ENCODE peak calls at places on chromosomes 1 and 21, in eight cellular contexts. W, A, B, V, H, O, G and E are unnamed samples.

GRCh38 chr1:96969656-96970163 is 248.1 kb downstream of the PTBP2 start:
- DNase-seq in W (no peak), A (no peak), B (peak), V (no peak), H (no peak), O (no peak), G (no peak), E (no peak)

GRCh38 chr21:43637530-43637929 is 21.8 kb downstream of the HSF2BP start:
- DNase-seq in W (no peak), A (no peak), B (no peak), V (no peak), H (no peak), O (no peak), G (no peak), E (no peak)

GRCh38 chr21:36385233-36385908 is at the start of gene CHAF1B:
- DNase-seq in W (peak), A (peak), B (peak), V (peak), H (peak), O (peak), G (peak), E (peak)

GRCh38 chr1:82485591-82486369 is 685.0 kb downstream of the ADGRL2 start:
- DNase-seq in W (no peak), A (peak), B (no peak), V (no peak), H (no peak), O (no peak), G (no peak), E (no peak)

GRCh38 chr21:42624095-42624830 is 29.2 kb upstream of the PDE9A start:
- DNase-seq in W (no peak), A (no peak), B (no peak), V (peak), H (no peak), O (no peak), G (no peak), E (no peak)

GRCh38 chr1:78015148-78015547 is 10.4 kb downstream of the DNAJB4 start:
- DNase-seq in W (no peak), A (no peak), B (no peak), V (no peak), H (no peak), O (no peak), G (no peak), E (no peak)

GRCh38 chr1:206557636-206558473 is 50.5 kb downstream of the RASSF5 start:
- DNase-seq in W (no peak), A (no peak), B (peak), V (no peak), H (peak), O (peak), G (no peak), E (peak)

GRCh38 chr1:202959276-202959620 is 1.1 kb upstream of the ADIPOR1 start:
- DNase-seq in W (no peak), A (peak), B (no peak), V (peak), H (peak), O (no peak), G (peak), E (no peak)

GRCh38 chr1:212979340-212980122 is 29.2 kb downstream of the VASH2 start:
- DNase-seq in W (no peak), A (no peak), B (no peak), V (no peak), H (no peak), O (no peak), G (no peak), E (no peak)

GRCh38 chr1:214028999-214029406 is 41.2 kb downstream of the PROX1 start:
- DNase-seq in W (no peak), A (no peak), B (no peak), V (no peak), H (no peak), O (no peak), G (no peak), E (no peak)

GRCh38 chr1:24526940-24527542 is 24.4 kb downstream of the RCAN3 start:
- DNase-seq in W (peak), A (peak), B (peak), V (no peak), H (peak), O (peak), G (peak), E (peak)

GRCh38 chr1:26701266-26701994 is 5.6 kb downstream of the ARID1A start:
- DNase-seq in W (no peak), A (no peak), B (no peak), V (no peak), H (no peak), O (no peak), G (no peak), E (no peak)

GRCh38 chr1:31739281-31739853 is 24.8 kb downstream of the ADGRB2 start:
- DNase-seq in W (no peak), A (peak), B (no peak), V (peak), H (peak), O (no peak), G (no peak), E (no peak)

GRCh38 chr1:226686440-226687436 is 52.3 kb downstream of the ITPKB start:
- DNase-seq in W (no peak), A (no peak), B (peak), V (no peak), H (peak), O (no peak), G (no peak), E (no peak)

GRCh38 chr1:113895961-113896360 is 8.6 kb upstream of the BCL2L15 start:
- DNase-seq in W (no peak), A (no peak), B (no peak), V (no peak), H (no peak), O (no peak), G (no peak), E (no peak)

GRCh38 chr1:23931481-23931880 is 18.3 kb upstream of the CNR2 start:
- DNase-seq in W (no peak), A (peak), B (no peak), V (no peak), H (peak), O (no peak), G (no peak), E (no peak)

GRCh38 chr1:230301820-230302219 is 124.3 kb downstream of the PGBD5 start:
- DNase-seq in W (no peak), A (no peak), B (no peak), V (no peak), H (no peak), O (no peak), G (no peak), E (no peak)

GRCh38 chr1:47679301-47679751 is 241.5 kb downstream of the FOXD2 start:
- DNase-seq in W (no peak), A (peak), B (no peak), V (no peak), H (peak), O (no peak), G (no peak), E (no peak)

GRCh38 chr1:13554798-13555197 is 28.8 kb upstream of the PDPN start:
- DNase-seq in W (no peak), A (no peak), B (no peak), V (no peak), H (no peak), O (no peak), G (no peak), E (no peak)

GRCh38 chr21:42437786-42438185 is 34.1 kb downstream of the UBASH3A start:
- DNase-seq in W (no peak), A (no peak), B (peak), V (no peak), H (no peak), O (no peak), G (no peak), E (no peak)

GRCh38 chr1:221521686-221522085 is 220.2 kb downstream of the DUSP10 start:
- DNase-seq in W (no peak), A (no peak), B (no peak), V (no peak), H (no peak), O (no peak), G (no peak), E (no peak)

GRCh38 chr1:230747886-230748800 is 955 bp downstream of the CAPN9 start:
- DNase-seq in W (no peak), A (no peak), B (no peak), V (no peak), H (no peak), O (no peak), G (no peak), E (no peak)

GRCh38 chr1:58076258-58076657 is 470.3 kb downstream of the OMA1 start:
- DNase-seq in W (no peak), A (no peak), B (no peak), V (no peak), H (no peak), O (no peak), G (no peak), E (no peak)

GRCh38 chr1:202317941-202318925 is 23.5 kb downstream of the UBE2T start:
- DNase-seq in W (no peak), A (no peak), B (no peak), V (no peak), H (no peak), O (no peak), G (no peak), E (no peak)

GRCh38 chr1:44721521-44722361 is 9.2 kb downstream of the RNU5D-1 start:
- DNase-seq in W (peak), A (peak), B (peak), V (peak), H (peak), O (peak), G (peak), E (peak)

GRCh38 chr1:115710859-115711624 is 57.5 kb downstream of the CASQ2 start:
- DNase-seq in W (no peak), A (no peak), B (no peak), V (no peak), H (no peak), O (no peak), G (no peak), E (no peak)